ENCODE peak calls at places on chromosome 1, in six cellular contexts. Y, J, Z, X, U and S are unnamed samples.

GRCh38 chr1:177181631-177182291 is 11.0 kb downstream of the BRINP2 start:
- DNase-seq in X (peak), J (no peak), Y (peak), U (peak), Z (no peak), S (no peak)

GRCh38 chr1:187744665-187745064 is 915.9 kb downstream of the PLA2G4A start:
- DNase-seq in Y (no peak), Z (no peak), J (no peak), U (no peak), X (no peak), S (no peak)

GRCh38 chr1:165418195-165418594 is 26.7 kb downstream of the RXRG start:
- DNase-seq in U (no peak), Z (no peak), J (no peak), X (no peak), Y (no peak), S (no peak)

GRCh38 chr1:236130372-236130771 is 12.0 kb upstream of the GPR137B start:
- DNase-seq in Y (no peak), Z (no peak), X (no peak), U (no peak), J (no peak), S (no peak)

GRCh38 chr1:245687636-245688535 is 533.1 kb downstream of the KIF26B start:
- DNase-seq in Y (peak), U (no peak), Z (no peak), X (no peak), J (no peak), S (no peak)

GRCh38 chr1:63545780-63546179 is 22.5 kb downstream of the EFCAB7 start:
- DNase-seq in U (no peak), Y (no peak), Z (no peak), J (no peak), X (no peak), S (no peak)

GRCh38 chr1:10509823-10510509 is 35.2 kb downstream of the PEX14 start:
- DNase-seq in Y (no peak), J (no peak), Z (no peak), X (no peak), U (no peak), S (no peak)

GRCh38 chr1:234604726-234605492 is 5.1 kb downstream of the IRF2BP2 start:
- DNase-seq in J (no peak), X (peak), U (no peak), Y (no peak), Z (no peak), S (no peak)

GRCh38 chr1:212692774-212693644 is 6.6 kb downstream of the BATF3 start:
- DNase-seq in Y (no peak), U (no peak), J (no peak), X (peak), Z (no peak), S (no peak)

GRCh38 chr1:172286629-172287076 is 133.8 kb upstream of the C1orf105 start:
- DNase-seq in Z (no peak), J (no peak), U (peak), X (peak), Y (peak), S (no peak)

GRCh38 chr1:8299963-8300362 is 18.0 kb upstream of the SLC45A1 start:
- DNase-seq in Z (no peak), J (no peak), U (no peak), Y (no peak), X (no peak), S (no peak)

GRCh38 chr1:201937624-201938212 is 8.6 kb downstream of the LMOD1 start:
- DNase-seq in J (no peak), Z (no peak), X (peak), U (no peak), Y (no peak), S (no peak)